ENCODE peak calls at places on chromosomes 5 and 9, in five cellular contexts. D is GM12878, V is H1, Y is HepG2, X is K562. S is an unnamed sample.
A peak's percentile ranks its signal among the peaks of the same experiment; 100 is the strongest.

GRCh38 chr5:162852145-162852544 is 585.2 kb upstream of the CCNG1 start:
- DNase-seq in X (no peak), D (no peak), V (no peak), Y (no peak), S (no peak)

GRCh38 chr5:14782591-14782990 is 89.0 kb downstream of the ANKH start:
- DNase-seq in V (no peak), D (no peak), X (no peak), Y (no peak), S (no peak)

GRCh38 chr5:113050606-113051391 is 74.2 kb downstream of the DCP2 start:
- DNase-seq in D (no peak), Y (no peak), V (no peak), X (peak; percentile 54), S (no peak)

GRCh38 chr9:114287001-114287762 is 35.7 kb upstream of the ORM1 start:
- DNase-seq in Y (no peak), D (no peak), X (no peak), V (no peak), S (no peak)

GRCh38 chr5:135317286-135317685 is 81.7 kb downstream of the MACROH2A1 start:
- DNase-seq in Y (no peak), D (no peak), V (no peak), X (no peak), S (no peak)

GRCh38 chr9:113479150-113479761 is 15.7 kb downstream of the RGS3 start:
- DNase-seq in D (no peak), V (no peak), X (no peak), Y (no peak), S (no peak)

GRCh38 chr5:61313960-61314681 is 17.9 kb upstream of the ZSWIM6 start:
- DNase-seq in Y (no peak), D (no peak), V (no peak), X (no peak), S (no peak)

GRCh38 chr5:176802116-176802784 is 8.1 kb upstream of the UNC5A start:
- DNase-seq in Y (no peak), D (no peak), V (no peak), X (no peak), S (no peak)

GRCh38 chr5:92402045-92402444 is 1018.9 kb upstream of the ARRDC3 start:
- DNase-seq in V (no peak), X (no peak), Y (no peak), D (no peak), S (no peak)

GRCh38 chr5:45171563-45171962 is 362.8 kb downstream of the MRPS30 start:
- DNase-seq in D (no peak), Y (no peak), X (no peak), V (no peak), S (no peak)

GRCh38 chr5:127968998-127969397 is 114.6 kb upstream of the SLC12A2 start:
- DNase-seq in Y (no peak), X (no peak), V (no peak), D (no peak), S (no peak)

GRCh38 chr5:98414938-98415337 is 358.5 kb upstream of the RGMB start:
- DNase-seq in X (no peak), D (no peak), V (no peak), Y (no peak), S (no peak)

GRCh38 chr5:78005021-78005785 is 229.1 kb upstream of the TBCA start:
- DNase-seq in D (no peak), V (no peak), Y (peak; percentile 27), X (no peak), S (no peak)

GRCh38 chr5:173767580-173768266 is 120.4 kb upstream of the CPEB4 start:
- DNase-seq in V (no peak), Y (peak; percentile 35), X (no peak), D (no peak), S (no peak)

GRCh38 chr9:68629042-68629441 is 76.0 kb upstream of the PIP5K1B start:
- DNase-seq in V (no peak), X (peak; percentile 42), Y (no peak), D (no peak), S (no peak)

GRCh38 chr9:28293691-28294090 is 720.4 kb upstream of the C9orf72 start:
- DNase-seq in X (no peak), V (no peak), Y (no peak), D (no peak), S (no peak)

GRCh38 chr5:66633754-66634153 is 37.6 kb downstream of the MAST4 start:
- DNase-seq in X (no peak), V (no peak), Y (peak; percentile 25), D (no peak), S (no peak)

GRCh38 chr9:94277885-94278536 is 18.9 kb downstream of the ZNF169 start:
- DNase-seq in Y (peak; percentile 16), V (no peak), D (no peak), X (peak; percentile 13), S (no peak)

GRCh38 chr5:150000990-150001659 is 586 bp downstream of the HMGXB3 start:
- DNase-seq in V (no peak), Y (no peak), D (no peak), X (peak; percentile 29), S (peak; percentile 49)

GRCh38 chr5:28310696-28311095 is 1272.3 kb upstream of the CDH9 start:
- DNase-seq in Y (no peak), V (no peak), D (no peak), X (no peak), S (no peak)

DNA sequence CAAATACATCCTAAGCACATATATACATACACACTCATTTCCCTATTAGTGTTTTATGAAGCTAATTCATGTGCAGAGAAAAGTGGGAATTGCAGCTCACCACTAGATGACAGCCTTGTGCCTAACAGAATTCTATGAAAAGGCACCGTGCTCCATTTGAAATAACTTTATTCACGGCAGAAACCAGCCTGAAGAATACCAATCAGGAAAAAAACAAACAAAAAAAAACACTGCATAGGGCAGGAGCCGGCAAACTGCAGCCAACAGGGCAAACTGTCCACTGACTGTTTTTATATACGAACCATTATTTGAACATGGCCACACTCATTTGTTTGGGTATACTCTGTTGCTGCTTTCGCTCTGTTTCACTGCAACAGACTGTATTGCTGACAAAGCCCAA is 33.6 kb downstream of the ERMP1 start:
- DNase-seq in D (no peak), V (no peak), X (peak; percentile 11), Y (peak; percentile 28), S (peak; percentile 38)
- TF ChIP-seq CHD2 in D (no peak), V (no peak), X (no peak), Y (no peak), S (no peak)

GRCh38 chr5:100517301-100517974 is 17.7 kb upstream of the FAM174A start:
- DNase-seq in Y (no peak), X (no peak), D (no peak), V (no peak), S (no peak)

GRCh38 chr5:100518377-100518776 is 16.8 kb upstream of the FAM174A start:
- DNase-seq in V (no peak), X (no peak), Y (no peak), D (no peak), S (no peak)

GRCh38 chr5:100516285-100516684 is 18.9 kb upstream of the FAM174A start:
- DNase-seq in D (peak; percentile 25), X (no peak), Y (no peak), V (no peak), S (no peak)

GRCh38 chr5:100519075-100519474 is 16.1 kb upstream of the FAM174A start:
- DNase-seq in D (no peak), V (no peak), Y (no peak), X (no peak), S (no peak)

GRCh38 chr5:100520348-100520747 is 14.8 kb upstream of the FAM174A start:
- DNase-seq in V (no peak), Y (no peak), X (no peak), D (no peak), S (no peak)
- TF ChIP-seq JUND in V (no peak), Y (no peak), X (no peak), D (no peak), S (no peak)

GRCh38 chr9:110602281-110602680 is 22.7 kb upstream of the SVEP1 start:
- DNase-seq in Y (no peak), D (no peak), V (no peak), X (no peak), S (no peak)

GRCh38 chr9:110601098-110601497 is 21.6 kb upstream of the SVEP1 start:
- DNase-seq in X (no peak), D (no peak), V (no peak), Y (no peak), S (no peak)

GRCh38 chr9:110604101-110604710 is 24.7 kb upstream of the SVEP1 start:
- DNase-seq in D (no peak), Y (no peak), V (no peak), X (no peak), S (no peak)

DNA sequence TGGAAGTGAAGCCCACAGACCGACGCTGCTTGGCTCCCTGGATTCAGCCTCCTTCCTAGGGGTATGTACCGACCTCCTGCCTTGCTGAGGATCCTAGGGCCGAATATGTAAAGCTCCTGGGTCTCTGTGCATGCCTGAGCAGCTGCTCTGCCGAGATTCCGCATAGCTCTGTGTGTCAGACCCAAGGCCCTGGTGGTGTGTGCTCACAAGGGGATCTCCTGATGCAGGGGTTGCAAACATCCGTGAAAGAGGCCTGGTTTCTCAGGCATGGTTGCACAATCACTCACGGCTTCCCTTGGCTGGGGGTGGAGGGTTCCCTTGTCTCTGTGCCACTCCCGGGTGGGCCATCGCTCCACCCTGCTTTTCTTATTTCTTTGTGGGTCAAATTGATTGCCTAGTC is 19.9 kb upstream of the SVEP1 start:
- DNase-seq in V (no peak), X (no peak), Y (no peak), D (no peak), S (no peak)
- TF ChIP-seq CHD2 in V (no peak), X (no peak), Y (no peak), D (no peak), S (no peak)

DNA sequence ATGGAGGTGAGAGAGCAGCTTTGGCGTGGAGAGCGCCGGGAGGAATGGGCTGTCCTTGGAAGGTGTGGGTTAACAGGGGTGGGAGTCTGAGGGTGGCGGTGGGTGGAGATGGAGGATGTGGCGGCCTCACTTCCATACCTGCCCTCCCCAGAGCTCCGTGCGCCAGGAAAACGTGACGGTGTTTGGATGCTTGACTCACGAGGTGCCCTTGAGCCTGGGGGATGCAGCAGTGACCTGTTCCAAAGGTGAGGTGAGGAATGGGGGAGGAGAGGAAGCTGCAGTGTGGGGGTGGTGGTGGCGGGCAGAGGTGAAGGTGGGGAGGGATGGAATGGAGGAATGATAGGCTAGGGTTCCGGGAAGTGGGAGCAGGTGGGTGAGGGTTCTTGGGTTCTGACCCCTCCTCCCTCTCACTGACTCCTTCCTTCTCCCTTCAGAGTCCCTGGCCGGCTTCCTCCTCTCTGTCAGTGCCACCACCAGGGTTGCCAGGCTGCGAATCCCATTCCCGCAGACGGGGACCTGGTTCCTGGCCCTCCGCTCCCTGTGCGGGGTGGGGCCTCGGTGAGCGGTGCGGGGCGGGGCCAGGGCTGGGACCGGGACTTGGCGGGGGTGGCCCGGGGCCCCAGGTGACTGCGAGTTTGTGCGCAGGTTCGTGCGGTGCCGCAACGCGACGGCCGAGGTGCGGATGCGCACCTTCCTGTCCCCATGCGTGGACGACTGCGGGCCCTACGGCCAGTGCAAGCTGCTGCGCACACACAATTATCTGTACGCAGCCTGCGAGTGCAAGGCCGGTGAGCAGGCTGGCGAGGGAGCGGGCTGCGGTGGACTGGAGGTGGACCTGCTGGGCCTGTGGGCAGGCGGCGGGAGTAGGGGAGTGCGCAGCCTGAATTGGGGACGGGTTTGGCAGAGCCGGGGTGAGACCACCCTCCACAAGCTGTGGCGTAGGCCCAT is 17.1 kb downstream of the TMEM8B start:
- DNase-seq in V (no peak), X (no peak), Y (no peak), D (no peak), S (no peak)
- TF ChIP-seq JUND in V (no peak), X (no peak), Y (no peak), D (no peak), S (no peak)

GRCh38 chr5:1555011-1555807 is 31.4 kb upstream of the LPCAT1 start:
- DNase-seq in X (no peak), D (no peak), V (no peak), Y (peak; percentile 96), S (no peak)
- TF ChIP-seq CHD2 in X (no peak), D (no peak), V (no peak), Y (no peak), S (no peak)